ENCODE peak calls at places on chromosome 12, in four cellular contexts. O is ovary, N is heart left ventricle, B is body of pancreas. I is an unnamed sample.

GRCh38 chr12:4275869-4276253 is 2.3 kb downstream of the CCND2 start:
- DNase-seq in O (peak; percentile 38), N (no peak), B (no peak), I (no peak)

GRCh38 chr12:114817491-114818440 is 133.8 kb upstream of the TBX3 start:
- DNase-seq in O (peak; percentile 50), N (no peak), B (no peak), I (no peak)

GRCh38 chr12:96520767-96521166 is 31.4 kb downstream of the CFAP54 start:
- DNase-seq in O (no peak), N (no peak), B (no peak), I (no peak)

GRCh38 chr12:84732941-84733340 is 179.7 kb downstream of the SLC6A15 start:
- DNase-seq in O (no peak), N (no peak), B (no peak), I (no peak)

GRCh38 chr12:47561746-47562145 is 144.1 kb downstream of the RPAP3 start:
- DNase-seq in O (no peak), N (no peak), B (no peak), I (no peak)

GRCh38 chr12:31369712-31370521 is 44.0 kb upstream of the SINHCAF start:
- DNase-seq in O (peak; percentile 48), N (peak; percentile 37), B (peak; percentile 74), I (peak; percentile 31)

GRCh38 chr12:92784795-92785562 is 82.2 kb downstream of the PLEKHG7 start:
- DNase-seq in O (no peak), N (peak; percentile 14), B (peak; percentile 40), I (no peak)

GRCh38 chr12:57224973-57225679 is 4.4 kb upstream of the SHMT2 start:
- DNase-seq in O (no peak), N (no peak), B (peak; percentile 46), I (no peak)

GRCh38 chr12:17918013-17918412 is 172.0 kb downstream of the RERGL start:
- DNase-seq in O (no peak), N (no peak), B (no peak), I (no peak)

GRCh38 chr12:11437966-11438365 is 42.6 kb upstream of the PRB2 start:
- DNase-seq in O (no peak), N (no peak), B (no peak), I (no peak)

GRCh38 chr12:57479376-57480115 is at the start of gene ARHGAP9:
- DNase-seq in O (no peak), N (no peak), B (no peak), I (no peak)

GRCh38 chr12:11085419-11085818 is 6.7 kb downstream of the TAS2R43 start:
- DNase-seq in O (no peak), N (no peak), B (no peak), I (no peak)

GRCh38 chr12:121943926-121944325 is 25.5 kb downstream of the CFAP251 start:
- DNase-seq in O (no peak), N (no peak), B (no peak), I (no peak)

GRCh38 chr12:42730286-42730685 is 140.7 kb upstream of the PRICKLE1 start:
- DNase-seq in O (no peak), N (no peak), B (no peak), I (no peak)

GRCh38 chr12:64187370-64187769 is 34.7 kb downstream of the KICS2 start:
- DNase-seq in O (no peak), N (no peak), B (no peak), I (no peak)

GRCh38 chr12:96258451-96258933 is 64.3 kb downstream of the ELK3 start:
- DNase-seq in O (no peak), N (peak; percentile 83), B (peak; percentile 87), I (no peak)

GRCh38 chr12:109624467-109624866 is 50.9 kb downstream of the MVK start:
- DNase-seq in O (no peak), N (no peak), B (no peak), I (no peak)

GRCh38 chr12:19261773-19262172 is 132.2 kb downstream of the PLEKHA5 start:
- DNase-seq in O (no peak), N (no peak), B (no peak), I (no peak)

GRCh38 chr12:55745361-55746146 is 2.6 kb downstream of the GDF11 start:
- DNase-seq in O (peak; percentile 62), N (no peak), B (no peak), I (no peak)

GRCh38 chr12:13661005-13661887 is 320.2 kb downstream of the GRIN2B start:
- DNase-seq in O (peak; percentile 26), N (peak; percentile 31), B (peak; percentile 58), I (no peak)

GRCh38 chr12:45596366-45596765 is 133.1 kb upstream of the ARID2 start:
- DNase-seq in O (no peak), N (no peak), B (no peak), I (no peak)

GRCh38 chr12:130826151-130826801 is 12.8 kb downstream of the STX2 start:
- DNase-seq in O (peak; percentile 46), N (no peak), B (peak; percentile 51), I (no peak)

GRCh38 chr12:79690606-79691298 is at the start of gene PAWR:
- DNase-seq in O (peak; percentile 78), N (peak; percentile 58), B (peak; percentile 83), I (peak; percentile 52)

GRCh38 chr12:79689477-79690155 is 1.1 kb downstream of the PAWR start:
- DNase-seq in O (peak; percentile 65), N (peak; percentile 16), B (peak; percentile 34), I (peak; percentile 88)

GRCh38 chr12:79689041-79689476 is 1.7 kb downstream of the PAWR start:
- DNase-seq in O (no peak), N (no peak), B (no peak), I (no peak)

GRCh38 chr12:79691299-79692248 is 810 bp upstream of the PAWR start:
- DNase-seq in O (no peak), N (peak; percentile 31), B (no peak), I (peak; percentile 22)

GRCh38 chr12:79690156-79690605 is 583 bp downstream of the PAWR start:
- DNase-seq in O (peak; percentile 63), N (peak; percentile 14), B (peak; percentile 29), I (no peak)
- TF ChIP-seq POLR2A in O (no peak), N (no peak), B (peak; percentile 6), I (no peak)

GRCh38 chr12:75509621-75510020 is 1.8 kb downstream of the KRR1 start:
- DNase-seq in O (no peak), N (no peak), B (no peak), I (no peak)

GRCh38 chr12:75505706-75506312 is 5.6 kb downstream of the KRR1 start:
- DNase-seq in O (no peak), N (no peak), B (no peak), I (no peak)

GRCh38 chr12:75508159-75508558 is 3.2 kb downstream of the KRR1 start:
- DNase-seq in O (no peak), N (no peak), B (no peak), I (no peak)

DNA sequence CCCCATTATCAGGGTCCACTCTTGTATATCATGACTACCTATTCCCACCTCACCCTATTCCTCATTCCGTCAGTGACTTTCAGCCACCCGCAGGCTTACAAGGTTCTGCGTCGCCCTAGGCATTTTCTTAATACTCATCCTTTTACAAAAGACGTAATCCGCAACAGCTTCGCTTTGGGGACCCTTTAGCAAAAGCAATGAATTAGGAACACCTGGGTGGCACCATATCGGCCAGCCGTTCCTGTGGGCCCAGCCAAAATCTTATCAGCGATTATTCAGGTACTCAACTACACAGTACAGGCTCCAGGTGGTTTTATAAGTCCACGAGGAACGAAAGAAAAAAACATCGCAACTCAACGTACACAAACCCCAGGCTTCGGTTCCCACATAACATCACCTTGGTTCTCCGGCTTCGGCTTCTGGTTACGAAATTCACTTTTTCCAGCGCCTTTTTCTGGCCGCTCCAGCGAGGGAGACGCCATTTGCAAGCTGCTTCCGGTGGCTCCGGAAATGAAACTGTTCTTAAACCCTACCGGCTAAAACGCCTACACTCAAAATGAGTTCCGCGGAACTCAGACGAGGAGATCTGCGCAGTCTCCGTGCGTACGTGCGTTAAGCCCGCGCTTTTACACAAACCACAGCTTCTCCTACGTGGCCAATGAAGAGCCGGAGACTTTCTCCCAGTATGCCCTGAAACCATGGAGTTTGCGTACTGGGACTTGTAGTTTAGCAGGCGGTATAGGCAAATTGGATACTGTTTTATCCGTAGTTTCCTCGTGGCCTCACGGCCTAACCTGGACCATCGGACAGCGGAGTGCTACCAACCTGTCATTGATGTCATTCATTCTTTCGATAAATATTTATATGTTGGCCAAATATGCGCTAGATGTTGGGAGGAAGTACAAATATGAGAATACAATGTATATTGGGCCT is at the start of gene KRR1:
- DNase-seq in O (peak; percentile 89), N (peak; percentile 93), B (peak; percentile 97), I (peak; percentile 97)
- TF ChIP-seq POLR2A in O (no peak), N (no peak), B (peak; percentile 77), I (no peak)

GRCh38 chr12:6827982-6828670 is at the start of gene P3H3:
- DNase-seq in O (peak; percentile 73), N (no peak), B (no peak), I (peak; percentile 87)

GRCh38 chr12:6826734-6827436 is 1.3 kb upstream of the P3H3 start:
- DNase-seq in O (peak; percentile 51), N (no peak), B (no peak), I (peak; percentile 85)

GRCh38 chr12:6826125-6826733 is 2.0 kb upstream of the P3H3 start:
- DNase-seq in O (no peak), N (no peak), B (no peak), I (no peak)

GRCh38 chr12:6828671-6829531 is 694 bp downstream of the P3H3 start:
- DNase-seq in O (peak; percentile 76), N (no peak), B (peak; percentile 71), I (peak; percentile 93)

DNA sequence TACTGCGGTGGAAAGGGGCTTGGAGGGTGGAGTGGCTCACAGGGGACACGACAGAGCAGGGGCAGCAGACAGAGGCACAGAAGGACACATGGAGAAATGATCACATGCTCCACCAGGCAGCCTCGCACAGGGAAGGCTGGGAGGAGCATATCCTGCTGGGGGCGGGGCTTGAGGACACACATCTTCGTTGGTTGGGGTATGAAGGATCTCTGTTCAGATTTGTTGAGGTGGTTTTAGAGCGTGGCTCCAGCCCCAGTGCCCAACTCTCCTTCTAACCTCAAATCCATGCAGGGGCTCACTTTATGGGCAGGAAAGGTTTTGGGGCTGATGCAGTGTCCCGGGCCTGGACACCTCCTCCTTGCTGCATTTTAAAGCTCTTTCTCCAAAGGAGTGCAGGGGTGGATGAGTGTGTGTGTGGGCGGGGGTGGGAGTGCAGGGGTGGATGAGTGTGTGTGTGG is 741 bp upstream of the P3H3 start:
- DNase-seq in O (peak; percentile 88), N (peak; percentile 86), B (peak; percentile 81), I (peak; percentile 86)
- TF ChIP-seq POLR2A in O (peak; percentile 15), N (no peak), B (no peak), I (no peak)

GRCh38 chr12:52033506-52034258 is 17.6 kb upstream of the NR4A1 start:
- DNase-seq in O (peak; percentile 57), N (no peak), B (no peak), I (no peak)

GRCh38 chr12:52035926-52036325 is 15.3 kb upstream of the NR4A1 start:
- DNase-seq in O (peak; percentile 46), N (no peak), B (no peak), I (no peak)

GRCh38 chr12:52038447-52038846 is 12.8 kb upstream of the NR4A1 start:
- DNase-seq in O (peak; percentile 48), N (no peak), B (no peak), I (no peak)

GRCh38 chr12:52037248-52037861 is 13.9 kb upstream of the NR4A1 start:
- DNase-seq in O (peak; percentile 86), N (peak; percentile 68), B (peak; percentile 61), I (no peak)

GRCh38 chr12:52036587-52037171 is 14.6 kb upstream of the NR4A1 start:
- DNase-seq in O (peak; percentile 95), N (peak; percentile 93), B (peak; percentile 91), I (peak; percentile 98)
- TF ChIP-seq POLR2A in O (peak; percentile 72), N (peak; percentile 11), B (peak; percentile 83), I (no peak)

I was measured in lower leg skin.